ENCODE peak calls at places on chromosomes 3 and 15, in four cellular contexts. B, Y, J and S are unnamed samples.

GRCh38 chr3:33919721-33920120 is 121.3 kb downstream of the PDCD6IP start:
- DNase-seq in B (no peak), Y (no peak), J (no peak), S (no peak)

GRCh38 chr15:88981244-88982215 is 68.4 kb upstream of the MFGE8 start:
- DNase-seq in B (peak; percentile 86), Y (no peak), J (no peak), S (no peak)

GRCh38 chr3:11640009-11640673 is 3.6 kb downstream of the VGLL4 start:
- DNase-seq in B (no peak), Y (no peak), J (no peak), S (no peak)

GRCh38 chr3:105997800-105998526 is 129.2 kb upstream of the CBLB start:
- DNase-seq in B (peak; percentile 83), Y (no peak), J (no peak), S (no peak)

GRCh38 chr15:92324036-92324963 is 69.4 kb upstream of the ST8SIA2 start:
- DNase-seq in B (no peak), Y (no peak), J (no peak), S (no peak)

GRCh38 chr3:66386011-66386924 is 114.6 kb downstream of the LRIG1 start:
- DNase-seq in B (no peak), Y (no peak), J (no peak), S (no peak)

GRCh38 chr3:141275973-141276372 is 44.3 kb downstream of the PXYLP1 start:
- DNase-seq in B (peak; percentile 91), Y (no peak), J (no peak), S (no peak)

GRCh38 chr3:47512416-47513124 is 942 bp downstream of the ELP6 start:
- DNase-seq in B (no peak), Y (no peak), J (peak; percentile 22), S (peak; percentile 74)

GRCh38 chr3:157871248-157871647 is 235.0 kb downstream of the SHOX2 start:
- DNase-seq in B (no peak), Y (no peak), J (no peak), S (no peak)

GRCh38 chr15:90845201-90845949 is 23.0 kb upstream of the FURIN start:
- DNase-seq in B (peak; percentile 60), Y (no peak), J (no peak), S (no peak)

GRCh38 chr3:14507345-14507741 is 32.8 kb downstream of the GRIP2 start:
- DNase-seq in B (peak; percentile 27), Y (no peak), J (no peak), S (peak; percentile 59)

GRCh38 chr3:14847613-14848541 is 29.1 kb downstream of the FGD5 start:
- DNase-seq in B (peak; percentile 13), Y (peak; percentile 38), J (no peak), S (no peak)

GRCh38 chr3:189580190-189580589 is 51.0 kb upstream of the TP63 start:
- DNase-seq in B (no peak), Y (no peak), J (no peak), S (no peak)

GRCh38 chr3:194165619-194166018 is 29.7 kb downstream of the HES1 start:
- DNase-seq in B (no peak), Y (no peak), J (no peak), S (no peak)

GRCh38 chr3:17162116-17162515 is 277.4 kb downstream of the PLCL2 start:
- DNase-seq in B (no peak), Y (no peak), J (no peak), S (no peak)

GRCh38 chr3:71955549-71956373 is 170.8 kb upstream of the PROK2 start:
- DNase-seq in B (peak; percentile 48), Y (peak; percentile 38), J (peak; percentile 83), S (peak; percentile 81)

GRCh38 chr3:50269977-50270413 is 1.0 kb downstream of the SEMA3B start:
- DNase-seq in B (no peak), Y (no peak), J (no peak), S (no peak)

GRCh38 chr3:155252021-155252420 is 41.5 kb downstream of the STRIT1 start:
- DNase-seq in B (no peak), Y (no peak), J (no peak), S (no peak)

GRCh38 chr3:170726976-170727661 is 141.2 kb upstream of the SLC7A14 start:
- DNase-seq in B (peak; percentile 42), Y (no peak), J (no peak), S (no peak)

GRCh38 chr15:36584511-36584910 is 5.1 kb downstream of the CDIN1 start:
- DNase-seq in B (no peak), Y (no peak), J (no peak), S (no peak)

GRCh38 chr3:124057453-124057852 is 65.5 kb upstream of the ROPN1 start:
- DNase-seq in B (no peak), Y (no peak), J (no peak), S (no peak)

GRCh38 chr3:99633887-99634558 is 4.4 kb upstream of the COL8A1 start:
- DNase-seq in B (no peak), Y (no peak), J (no peak), S (no peak)

GRCh38 chr3:11624161-11624560 is 19.6 kb downstream of the VGLL4 start:
- DNase-seq in B (no peak), Y (no peak), J (no peak), S (no peak)

GRCh38 chr15:95291878-95292472 is 1038.5 kb upstream of the NR2F2 start:
- DNase-seq in B (peak; percentile 63), Y (no peak), J (no peak), S (no peak)

GRCh38 chr15:37981781-37982180 is 47.3 kb downstream of the TMCO5A start:
- DNase-seq in B (peak; percentile 42), Y (no peak), J (no peak), S (no peak)

GRCh38 chr15:83698294-83698693 is 44.4 kb downstream of the ADAMTSL3 start:
- DNase-seq in B (peak; percentile 63), Y (no peak), J (peak; percentile 16), S (no peak)

GRCh38 chr15:79116771-79117170 is 26.2 kb upstream of the RASGRF1 start:
- DNase-seq in B (no peak), Y (no peak), J (no peak), S (no peak)

GRCh38 chr15:79117442-79118204 is 27.0 kb upstream of the RASGRF1 start:
- DNase-seq in B (no peak), Y (no peak), J (no peak), S (no peak)

GRCh38 chr15:79115461-79115860 is 24.9 kb upstream of the RASGRF1 start:
- DNase-seq in B (no peak), Y (no peak), J (no peak), S (no peak)

GRCh38 chr15:79115971-79116370 is 25.4 kb upstream of the RASGRF1 start:
- DNase-seq in B (no peak), Y (no peak), J (no peak), S (no peak)

DNA sequence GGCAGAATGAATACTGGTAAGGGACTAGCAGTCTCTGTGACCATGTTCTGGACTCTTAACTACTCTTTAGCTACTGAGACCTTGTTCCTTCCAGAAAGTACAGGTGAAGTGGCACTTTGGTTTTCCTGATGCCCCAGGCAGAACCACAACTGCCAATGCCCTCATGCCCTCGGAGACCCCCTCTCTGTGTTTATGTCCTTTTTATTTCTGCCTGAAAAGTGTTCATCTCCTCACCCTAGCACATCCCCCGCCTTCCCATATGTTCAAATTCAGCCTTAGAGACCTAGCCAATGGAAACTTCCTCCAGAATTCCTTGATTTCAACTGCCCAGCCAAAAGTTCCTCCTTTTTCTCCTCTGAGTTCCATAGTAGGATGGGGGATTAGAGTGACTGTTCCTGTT is 23.3 kb upstream of the RASGRF1 start:
- DNase-seq in B (no peak), Y (no peak), J (no peak), S (no peak)
- H3K27ac ChIP-seq in B (no peak overlapping the region), Y (no peak overlapping the region), J (no peak overlapping the region), S (no peak overlapping the region)

GRCh38 chr15:81071130-81071529 is 62.9 kb upstream of the CFAP161 start:
- DNase-seq in B (no peak), Y (no peak), J (no peak), S (no peak)

GRCh38 chr15:81069356-81069755 is 64.7 kb upstream of the CFAP161 start:
- DNase-seq in B (no peak), Y (no peak), J (no peak), S (no peak)

GRCh38 chr15:81068516-81068915 is 65.6 kb upstream of the CFAP161 start:
- DNase-seq in B (no peak), Y (no peak), J (no peak), S (no peak)

GRCh38 chr15:81071705-81072104 is 62.4 kb upstream of the CFAP161 start:
- DNase-seq in B (no peak), Y (no peak), J (no peak), S (no peak)

GRCh38 chr15:81069909-81070308 is 64.2 kb upstream of the CFAP161 start:
- DNase-seq in B (no peak), Y (no peak), J (no peak), S (no peak)
- TF ChIP-seq EP300 in B (no peak), Y (no peak), J (no peak), S (no peak)

GRCh38 chr3:24487325-24488242 is 7.1 kb downstream of the THRB start:
- DNase-seq in B (no peak), Y (no peak), J (no peak), S (no peak)
- H3K4me1 ChIP-seq in B (peaks cover 23% of the 10 kb centered on the region), Y (no peaks in the 10 kb centered on the region), J (no peaks in the 10 kb centered on the region), S (peaks cover 58% of the 10 kb centered on the region)

GRCh38 chr15:64067564-64068030 is 21.3 kb upstream of the DAPK2 start:
- DNase-seq in B (peak; percentile 61), Y (peak; percentile 25), J (peak; percentile 81), S (peak; percentile 84)
- H3K27ac ChIP-seq in B (peak overlapping the region; percentile 44), Y (no peak overlapping the region), J (no peak overlapping the region), S (no peak overlapping the region)

DNA sequence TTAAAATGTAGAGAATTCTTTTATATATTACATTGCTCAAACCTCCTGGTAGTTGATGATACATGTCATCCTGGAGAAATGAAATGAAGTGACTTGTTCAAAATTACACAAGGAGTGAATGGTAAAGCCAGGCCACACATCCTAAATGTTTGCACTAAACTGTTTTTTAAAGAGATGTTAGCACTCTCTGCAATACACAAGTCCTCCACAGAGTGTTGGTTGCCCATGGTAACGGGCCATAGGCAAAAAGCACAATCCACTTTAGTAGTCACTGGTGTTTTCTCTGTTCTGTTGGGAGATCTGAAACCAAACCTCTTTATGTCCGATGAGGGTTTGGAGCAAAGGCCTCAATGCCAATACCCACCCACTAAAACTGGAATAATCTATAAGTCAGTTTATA is 907.4 kb downstream of the NTRK3 start:
- DNase-seq in B (peak; percentile 7), Y (no peak), J (no peak), S (no peak)
- TF ChIP-seq EP300 in B (no peak), Y (no peak), J (no peak), S (no peak)

DNA sequence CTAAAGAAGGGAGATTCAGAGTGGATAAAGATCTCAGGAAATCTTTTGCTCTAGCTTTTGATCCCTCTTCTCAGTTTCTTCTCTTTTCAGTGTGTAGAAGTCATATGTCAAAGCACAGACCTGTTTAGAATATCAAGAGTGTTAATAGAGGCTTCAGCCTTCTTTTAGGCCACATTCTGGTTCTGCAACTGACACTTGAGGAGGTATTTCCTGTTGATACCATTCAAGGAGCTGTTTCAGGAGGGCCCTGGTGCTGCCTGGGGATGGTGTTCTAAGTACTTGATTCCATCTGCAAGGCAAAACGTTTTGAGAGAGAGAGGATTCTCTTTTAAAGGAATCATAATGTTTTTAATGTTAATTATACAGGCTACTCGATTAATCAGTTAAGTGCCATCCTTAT is 313.7 kb downstream of the PTPRG start:
- DNase-seq in B (no peak), Y (no peak), J (no peak), S (no peak)
- H3K4me1 ChIP-seq in B (peaks cover 10% of the 10 kb centered on the region), Y (peaks cover 39% of the 10 kb centered on the region), J (no peaks in the 10 kb centered on the region), S (peaks cover 4% of the 10 kb centered on the region)